ENCODE peak calls at places on chromosomes 3 and 15, in eight cellular contexts. E is ovary; K is activated T-cell treated with anti-CD3 and anti-CD28 coated beads for 24 hours; W is GM23248; P is endothelial cell; X is AG20443; F is amniotic epithelial cell; C is activated CD8-positive, alpha-beta memory T cell treated with anti-CD3 and anti-CD28 coated beads, Interleukin-2, amount 50 U/mL, for 48 hours. N is an unnamed sample.

GRCh38 chr3:126980266-126980811 is 2.6 kb upstream of the PLXNA1 start:
- DNase-seq in P (no peak), C (no peak), E (no peak), W (no peak), K (no peak), X (no peak), F (no peak), N (no peak)

GRCh38 chr3:197792019-197792647 is 1.1 kb downstream of the LRCH3 start:
- DNase-seq in P (no peak), W (peak), C (no peak), K (no peak), X (no peak), F (peak), E (no peak), N (peak)

GRCh38 chr3:72171946-72172345 is 387.0 kb upstream of the PROK2 start:
- DNase-seq in C (no peak), K (no peak), E (peak), F (no peak), W (peak), P (no peak), X (peak), N (peak)

GRCh38 chr3:148861277-148861869 is 3.7 kb upstream of the CPA3 start:
- DNase-seq in K (no peak), F (peak), W (peak), E (no peak), C (no peak), P (no peak), X (peak), N (peak)

GRCh38 chr3:56086355-56086754 is 381.9 kb downstream of the ERC2 start:
- DNase-seq in E (no peak), W (peak), K (no peak), C (no peak), F (peak), P (no peak), X (peak), N (no peak)

GRCh38 chr15:40407343-40407990 is 1.9 kb downstream of the IVD start:
- DNase-seq in C (no peak), W (no peak), P (no peak), E (no peak), K (no peak), X (no peak), F (no peak), N (no peak)

GRCh38 chr15:83064859-83065258 is 2.2 kb downstream of the BTBD1 start:
- DNase-seq in P (no peak), F (peak), K (no peak), E (no peak), W (peak), X (no peak), C (no peak), N (no peak)

GRCh38 chr15:101091080-101092017 is 160.5 kb downstream of the CHSY1 start:
- DNase-seq in W (peak), X (peak), C (no peak), F (peak), P (peak), K (no peak), E (peak), N (peak)

GRCh38 chr15:79629687-79630086 is 197.6 kb downstream of the MINAR1 start:
- DNase-seq in F (peak), K (no peak), X (peak), E (no peak), P (no peak), C (no peak), W (peak), N (no peak)

GRCh38 chr3:8301977-8302589 is 199.5 kb upstream of the LMCD1 start:
- DNase-seq in P (no peak), K (no peak), C (no peak), W (peak), E (no peak), F (peak), X (peak), N (peak)

GRCh38 chr3:32460031-32460749 is 42.5 kb downstream of the CMTM6 start:
- DNase-seq in E (no peak), K (peak), F (no peak), P (peak), X (no peak), W (no peak), C (peak), N (no peak)

GRCh38 chr15:71316911-71317310 is 201.6 kb downstream of the THSD4 start:
- DNase-seq in X (no peak), C (no peak), K (no peak), W (no peak), P (no peak), E (no peak), F (no peak), N (no peak)

GRCh38 chr15:71008250-71008870 is 106.9 kb upstream of the THSD4 start:
- DNase-seq in F (no peak), C (no peak), P (no peak), W (no peak), K (no peak), E (no peak), X (no peak), N (no peak)

GRCh38 chr15:75763137-75763611 is 50.5 kb upstream of the CSPG4 start:
- DNase-seq in W (no peak), P (no peak), K (no peak), F (no peak), C (no peak), X (no peak), E (no peak), N (no peak)